ENCODE peak calls at places on chromosomes 11 and 22, in nine cellular contexts. One of them, this sample, is unnamed. For H3K27me3, the result is how much of the 10 kb centered on the place peaks cover.

GRCh38 chr22:42296381-42296853 is 26.0 kb upstream of the TCF20 start:
- DNase-seq in left lung: no peak
- DNase-seq in CD8-positive, alpha-beta memory T cell: no peak
- DNase-seq in aorta: no peak
- DNase-seq in CD8-positive, alpha-beta T cell: peak
- DNase-seq in keratinocyte: no peak
- DNase-seq in right atrium auricular region: no peak
- DNase-seq in spleen: no peak
- DNase-seq in Peyer's patch: no peak
- DNase-seq in this sample: peak

GRCh38 chr11:72951193-72951592 is 137.0 kb downstream of the ATG16L2 start:
- DNase-seq in CD8-positive, alpha-beta memory T cell: no peak
- DNase-seq in left lung: peak
- DNase-seq in CD8-positive, alpha-beta T cell: no peak
- DNase-seq in Peyer's patch: no peak
- DNase-seq in keratinocyte: no peak
- DNase-seq in aorta: no peak
- DNase-seq in spleen: no peak
- DNase-seq in right atrium auricular region: no peak
- DNase-seq in this sample: no peak

GRCh38 chr11:66720223-66720898 is 8.7 kb downstream of the SPTBN2 start:
- DNase-seq in Peyer's patch: peak
- DNase-seq in spleen: peak
- DNase-seq in CD8-positive, alpha-beta memory T cell: no peak
- DNase-seq in CD8-positive, alpha-beta T cell: peak
- DNase-seq in keratinocyte: no peak
- DNase-seq in right atrium auricular region: no peak
- DNase-seq in left lung: peak
- DNase-seq in aorta: no peak
- DNase-seq in this sample: peak

GRCh38 chr22:28034145-28034759 is 115.2 kb upstream of the PITPNB start:
- DNase-seq in aorta: no peak
- DNase-seq in spleen: peak
- DNase-seq in CD8-positive, alpha-beta memory T cell: no peak
- DNase-seq in right atrium auricular region: no peak
- DNase-seq in left lung: no peak
- DNase-seq in CD8-positive, alpha-beta T cell: no peak
- DNase-seq in Peyer's patch: no peak
- DNase-seq in keratinocyte: no peak
- DNase-seq in this sample: no peak

GRCh38 chr11:75812542-75813040 is 2.4 kb upstream of the UVRAG start:
- DNase-seq in spleen: no peak
- DNase-seq in left lung: no peak
- DNase-seq in aorta: no peak
- DNase-seq in CD8-positive, alpha-beta T cell: no peak
- DNase-seq in right atrium auricular region: no peak
- DNase-seq in Peyer's patch: no peak
- DNase-seq in CD8-positive, alpha-beta memory T cell: no peak
- DNase-seq in keratinocyte: no peak
- DNase-seq in this sample: no peak

GRCh38 chr11:17822021-17822781 is 87.6 kb downstream of the KCNC1 start:
- DNase-seq in left lung: no peak
- DNase-seq in right atrium auricular region: no peak
- DNase-seq in CD8-positive, alpha-beta T cell: no peak
- DNase-seq in Peyer's patch: no peak
- DNase-seq in spleen: no peak
- DNase-seq in aorta: no peak
- DNase-seq in keratinocyte: no peak
- DNase-seq in CD8-positive, alpha-beta memory T cell: no peak
- DNase-seq in this sample: no peak

GRCh38 chr11:11468919-11469318 is 115.9 kb upstream of the CSNK2A3 start:
- DNase-seq in left lung: no peak
- DNase-seq in keratinocyte: no peak
- DNase-seq in CD8-positive, alpha-beta T cell: no peak
- DNase-seq in Peyer's patch: no peak
- DNase-seq in aorta: no peak
- DNase-seq in spleen: no peak
- DNase-seq in right atrium auricular region: peak
- DNase-seq in CD8-positive, alpha-beta memory T cell: no peak
- DNase-seq in this sample: no peak

GRCh38 chr11:125330462-125331325 is 165.4 kb downstream of the FEZ1 start:
- DNase-seq in keratinocyte: no peak
- DNase-seq in right atrium auricular region: no peak
- DNase-seq in spleen: peak
- DNase-seq in Peyer's patch: no peak
- DNase-seq in CD8-positive, alpha-beta memory T cell: no peak
- DNase-seq in CD8-positive, alpha-beta T cell: no peak
- DNase-seq in left lung: no peak
- DNase-seq in aorta: peak
- DNase-seq in this sample: no peak

GRCh38 chr11:123392813-123393212 is 37.3 kb upstream of the GRAMD1B start:
- DNase-seq in left lung: no peak
- DNase-seq in CD8-positive, alpha-beta memory T cell: no peak
- DNase-seq in spleen: no peak
- DNase-seq in keratinocyte: no peak
- DNase-seq in Peyer's patch: no peak
- DNase-seq in right atrium auricular region: no peak
- DNase-seq in CD8-positive, alpha-beta T cell: no peak
- DNase-seq in aorta: no peak
- DNase-seq in this sample: no peak

GRCh38 chr22:47194476-47195155 is 432.2 kb downstream of the TBC1D22A start:
- DNase-seq in keratinocyte: no peak
- DNase-seq in left lung: no peak
- DNase-seq in CD8-positive, alpha-beta T cell: no peak
- DNase-seq in right atrium auricular region: peak
- DNase-seq in Peyer's patch: no peak
- DNase-seq in aorta: peak
- DNase-seq in spleen: peak
- DNase-seq in CD8-positive, alpha-beta memory T cell: no peak
- DNase-seq in this sample: no peak

GRCh38 chr22:29334696-29335344 is 19.3 kb upstream of the RASL10A start:
- DNase-seq in left lung: no peak
- DNase-seq in keratinocyte: no peak
- DNase-seq in spleen: no peak
- DNase-seq in aorta: no peak
- DNase-seq in CD8-positive, alpha-beta memory T cell: no peak
- DNase-seq in Peyer's patch: no peak
- DNase-seq in CD8-positive, alpha-beta T cell: no peak
- DNase-seq in right atrium auricular region: no peak
- DNase-seq in this sample: no peak

GRCh38 chr11:329886-330253 is 9.2 kb upstream of the IFITM3 start:
- DNase-seq in left lung: no peak
- DNase-seq in keratinocyte: no peak
- DNase-seq in aorta: peak
- DNase-seq in CD8-positive, alpha-beta T cell: no peak
- DNase-seq in Peyer's patch: no peak
- DNase-seq in spleen: peak
- DNase-seq in CD8-positive, alpha-beta memory T cell: no peak
- DNase-seq in right atrium auricular region: no peak
- DNase-seq in this sample: no peak

GRCh38 chr22:23715811-23716355 is 25.1 kb downstream of the RGL4 start:
- DNase-seq in CD8-positive, alpha-beta T cell: no peak
- DNase-seq in keratinocyte: no peak
- DNase-seq in spleen: peak
- DNase-seq in Peyer's patch: no peak
- DNase-seq in right atrium auricular region: no peak
- DNase-seq in CD8-positive, alpha-beta memory T cell: no peak
- DNase-seq in left lung: no peak
- DNase-seq in aorta: no peak
- DNase-seq in this sample: no peak

GRCh38 chr22:48258841-48259240 is 1496.4 kb downstream of the TBC1D22A start:
- DNase-seq in CD8-positive, alpha-beta memory T cell: no peak
- DNase-seq in Peyer's patch: no peak
- DNase-seq in right atrium auricular region: no peak
- DNase-seq in aorta: no peak
- DNase-seq in CD8-positive, alpha-beta T cell: no peak
- DNase-seq in left lung: no peak
- DNase-seq in spleen: peak
- DNase-seq in keratinocyte: no peak
- DNase-seq in this sample: no peak

GRCh38 chr11:47107709-47108108 is 69.0 kb downstream of the ARFGAP2 start:
- DNase-seq in CD8-positive, alpha-beta memory T cell: no peak
- DNase-seq in CD8-positive, alpha-beta T cell: no peak
- DNase-seq in left lung: no peak
- DNase-seq in right atrium auricular region: no peak
- DNase-seq in Peyer's patch: no peak
- DNase-seq in keratinocyte: no peak
- DNase-seq in aorta: no peak
- DNase-seq in spleen: no peak
- DNase-seq in this sample: no peak

GRCh38 chr22:38467904-38468760 is at the start of gene KDELR3:
- DNase-seq in right atrium auricular region: no peak
- DNase-seq in Peyer's patch: peak
- DNase-seq in aorta: peak
- DNase-seq in keratinocyte: peak
- DNase-seq in spleen: peak
- DNase-seq in CD8-positive, alpha-beta T cell: peak
- DNase-seq in CD8-positive, alpha-beta memory T cell: peak
- DNase-seq in left lung: peak
- DNase-seq in this sample: no peak

GRCh38 chr11:26522912-26523610 is 49.0 kb downstream of the MUC15 start:
- DNase-seq in CD8-positive, alpha-beta memory T cell: no peak
- DNase-seq in keratinocyte: no peak
- DNase-seq in aorta: no peak
- DNase-seq in left lung: no peak
- DNase-seq in right atrium auricular region: no peak
- DNase-seq in Peyer's patch: no peak
- DNase-seq in CD8-positive, alpha-beta T cell: no peak
- DNase-seq in spleen: no peak
- DNase-seq in this sample: no peak

GRCh38 chr11:107473797-107474196 is 16.2 kb upstream of the CWF19L2 start:
- DNase-seq in left lung: no peak
- DNase-seq in CD8-positive, alpha-beta T cell: no peak
- DNase-seq in right atrium auricular region: no peak
- DNase-seq in CD8-positive, alpha-beta memory T cell: no peak
- DNase-seq in keratinocyte: no peak
- DNase-seq in aorta: no peak
- DNase-seq in spleen: no peak
- DNase-seq in Peyer's patch: no peak
- DNase-seq in this sample: no peak

GRCh38 chr22:48188211-48188845 is 1425.9 kb downstream of the TBC1D22A start:
- DNase-seq in CD8-positive, alpha-beta memory T cell: peak
- DNase-seq in keratinocyte: no peak
- DNase-seq in Peyer's patch: no peak
- DNase-seq in aorta: no peak
- DNase-seq in CD8-positive, alpha-beta T cell: peak
- DNase-seq in spleen: no peak
- DNase-seq in left lung: no peak
- DNase-seq in right atrium auricular region: no peak
- DNase-seq in this sample: no peak

GRCh38 chr11:86800076-86800955 is at the start of gene PRSS23:
- DNase-seq in CD8-positive, alpha-beta T cell: peak
- DNase-seq in left lung: peak
- DNase-seq in keratinocyte: no peak
- DNase-seq in spleen: peak
- DNase-seq in right atrium auricular region: no peak
- DNase-seq in Peyer's patch: peak
- DNase-seq in aorta: peak
- DNase-seq in CD8-positive, alpha-beta memory T cell: peak
- DNase-seq in this sample: peak

DNA sequence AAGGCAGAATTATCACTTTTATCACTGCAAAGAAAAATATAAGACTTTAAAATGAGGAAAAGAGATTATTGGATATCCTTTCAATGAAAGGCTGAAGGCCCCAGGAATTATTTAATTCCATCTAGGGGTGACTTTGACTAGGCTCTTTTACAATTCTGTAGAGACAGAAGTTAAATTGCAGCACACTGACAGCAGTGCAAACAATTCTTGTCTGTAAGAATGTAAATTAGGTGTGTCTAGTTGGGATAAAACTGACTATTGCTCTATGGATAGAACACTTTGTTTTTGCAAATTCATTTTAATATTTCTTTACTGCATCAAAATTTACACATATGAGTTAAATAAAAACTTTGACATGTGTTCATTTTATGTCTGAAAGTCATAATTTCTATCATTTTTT is 75.3 kb downstream of the SLC36A4 start:
- DNase-seq in Peyer's patch: no peak
- DNase-seq in CD8-positive, alpha-beta memory T cell: no peak
- DNase-seq in CD8-positive, alpha-beta T cell: no peak
- DNase-seq in aorta: no peak
- DNase-seq in spleen: no peak
- DNase-seq in right atrium auricular region: no peak
- DNase-seq in left lung: no peak
- DNase-seq in keratinocyte: no peak
- DNase-seq in this sample: no peak
- H3K4me3 ChIP-seq in Peyer's patch: no peak
- H3K4me3 ChIP-seq in CD8-positive, alpha-beta memory T cell: no peak
- H3K4me3 ChIP-seq in CD8-positive, alpha-beta T cell: no peak
- H3K4me3 ChIP-seq in aorta: no peak
- H3K4me3 ChIP-seq in spleen: no peak
- H3K4me3 ChIP-seq in right atrium auricular region: no peak
- H3K4me3 ChIP-seq in left lung: no peak
- H3K4me3 ChIP-seq in keratinocyte: no peak
- H3K4me3 ChIP-seq in this sample: no peak

GRCh38 chr11:7251487-7251835 is 243 bp upstream of the SYT9 start:
- DNase-seq in aorta: no peak
- DNase-seq in left lung: no peak
- DNase-seq in keratinocyte: no peak
- DNase-seq in Peyer's patch: no peak
- DNase-seq in right atrium auricular region: no peak
- DNase-seq in CD8-positive, alpha-beta memory T cell: no peak
- DNase-seq in spleen: no peak
- DNase-seq in CD8-positive, alpha-beta T cell: no peak
- DNase-seq in this sample: no peak
- H3K27me3 ChIP-seq in aorta: under half
- H3K27me3 ChIP-seq in left lung: under half
- H3K27me3 ChIP-seq in keratinocyte: under half
- H3K27me3 ChIP-seq in Peyer's patch: under half
- H3K27me3 ChIP-seq in right atrium auricular region: under half
- H3K27me3 ChIP-seq in CD8-positive, alpha-beta memory T cell: under half
- H3K27me3 ChIP-seq in spleen: half or more
- H3K27me3 ChIP-seq in CD8-positive, alpha-beta T cell: under half
- H3K27me3 ChIP-seq in this sample: under half

DNA sequence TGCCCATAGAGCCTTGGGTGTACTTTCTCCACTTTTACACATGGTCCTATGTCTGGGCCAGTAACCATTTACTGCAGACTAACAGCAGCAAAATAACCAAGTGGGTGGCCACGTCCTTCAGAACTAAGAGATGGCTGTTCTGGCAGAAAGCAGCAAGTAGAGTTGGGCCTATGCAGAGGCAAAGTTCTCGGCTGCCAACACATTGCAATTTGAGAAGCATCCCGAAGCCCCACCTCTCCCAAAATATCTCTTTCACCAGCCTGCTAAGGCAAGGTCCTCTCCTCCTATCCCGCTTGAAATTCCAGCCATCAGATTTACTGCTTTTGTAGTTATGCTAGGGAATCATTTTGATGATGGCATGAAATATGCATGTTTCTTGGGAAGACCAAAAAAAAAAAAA is 118.5 kb upstream of the APOA1 start:
- DNase-seq in Peyer's patch: no peak
- DNase-seq in keratinocyte: no peak
- DNase-seq in CD8-positive, alpha-beta T cell: no peak
- DNase-seq in left lung: no peak
- DNase-seq in spleen: no peak
- DNase-seq in CD8-positive, alpha-beta memory T cell: no peak
- DNase-seq in aorta: no peak
- DNase-seq in right atrium auricular region: no peak
- DNase-seq in this sample: no peak
- H3K27ac ChIP-seq in Peyer's patch: no peak
- H3K27ac ChIP-seq in keratinocyte: no peak
- H3K27ac ChIP-seq in CD8-positive, alpha-beta T cell: no peak
- H3K27ac ChIP-seq in left lung: no peak
- H3K27ac ChIP-seq in spleen: no peak
- H3K27ac ChIP-seq in CD8-positive, alpha-beta memory T cell: peak
- H3K27ac ChIP-seq in aorta: no peak
- H3K27ac ChIP-seq in right atrium auricular region: peak
- H3K27ac ChIP-seq in this sample: no peak

GRCh38 chr22:45684169-45684568 is 12.5 kb downstream of the ATXN10 start:
- DNase-seq in Peyer's patch: no peak
- DNase-seq in aorta: no peak
- DNase-seq in right atrium auricular region: no peak
- DNase-seq in spleen: no peak
- DNase-seq in CD8-positive, alpha-beta T cell: no peak
- DNase-seq in CD8-positive, alpha-beta memory T cell: no peak
- DNase-seq in keratinocyte: no peak
- DNase-seq in left lung: no peak
- DNase-seq in this sample: no peak
- H3K4me3 ChIP-seq in Peyer's patch: no peak
- H3K4me3 ChIP-seq in aorta: no peak
- H3K4me3 ChIP-seq in right atrium auricular region: no peak
- H3K4me3 ChIP-seq in spleen: no peak
- H3K4me3 ChIP-seq in CD8-positive, alpha-beta T cell: no peak
- H3K4me3 ChIP-seq in CD8-positive, alpha-beta memory T cell: no peak
- H3K4me3 ChIP-seq in keratinocyte: no peak
- H3K4me3 ChIP-seq in left lung: no peak
- H3K4me3 ChIP-seq in this sample: no peak

This sample was measured in dorsolateral prefrontal cortex.